ENCODE peak calls at places on chromosomes 5 and 9, in ten cellular contexts. One of them, this sample, is unnamed.
A peak's percentile ranks its signal among the peaks of the same experiment; 100 is the strongest.

GRCh38 chr5:124751031-124751430 is 4.6 kb upstream of the ZNF608 start:
- DNase-seq in frontal cortex: no peak
- DNase-seq in CD8-positive, alpha-beta memory T cell: no peak
- DNase-seq in SK-N-SH: no peak
- DNase-seq in HT-29: peak; percentile 10
- DNase-seq in EH: no peak
- DNase-seq in GM12892: no peak
- DNase-seq in activated CD4-positive, alpha-beta T cell treated with anti-CD3 and anti-CD28 coated beads, Interleukin-2, amount 50 U/mL, for 4 hours: no peak
- DNase-seq in aorta: no peak
- DNase-seq in foreskin keratinocyte: no peak
- DNase-seq in this sample: peak; percentile 35

GRCh38 chr5:132496631-132497487 is 6.3 kb upstream of the IRF1 start:
- DNase-seq in frontal cortex: peak; percentile 77
- DNase-seq in CD8-positive, alpha-beta memory T cell: peak; percentile 57
- DNase-seq in SK-N-SH: peak; percentile 96
- DNase-seq in HT-29: peak; percentile 83
- DNase-seq in EH: peak; percentile 91
- DNase-seq in GM12892: peak; percentile 76
- DNase-seq in activated CD4-positive, alpha-beta T cell treated with anti-CD3 and anti-CD28 coated beads, Interleukin-2, amount 50 U/mL, for 4 hours: no peak
- DNase-seq in aorta: peak; percentile 95
- DNase-seq in foreskin keratinocyte: no peak
- DNase-seq in this sample: peak; percentile 96

GRCh38 chr5:79396265-79396664 is 117.7 kb downstream of the HOMER1 start:
- DNase-seq in frontal cortex: no peak
- DNase-seq in CD8-positive, alpha-beta memory T cell: no peak
- DNase-seq in SK-N-SH: no peak
- DNase-seq in HT-29: no peak
- DNase-seq in EH: peak; percentile 32
- DNase-seq in GM12892: no peak
- DNase-seq in activated CD4-positive, alpha-beta T cell treated with anti-CD3 and anti-CD28 coated beads, Interleukin-2, amount 50 U/mL, for 4 hours: no peak
- DNase-seq in aorta: no peak
- DNase-seq in foreskin keratinocyte: no peak
- DNase-seq in this sample: no peak

GRCh38 chr9:112112941-112113399 is 62.1 kb downstream of the SUSD1 start:
- DNase-seq in frontal cortex: no peak
- DNase-seq in CD8-positive, alpha-beta memory T cell: no peak
- DNase-seq in SK-N-SH: peak; percentile 24
- DNase-seq in HT-29: peak; percentile 83
- DNase-seq in EH: no peak
- DNase-seq in GM12892: no peak
- DNase-seq in activated CD4-positive, alpha-beta T cell treated with anti-CD3 and anti-CD28 coated beads, Interleukin-2, amount 50 U/mL, for 4 hours: peak; percentile 7
- DNase-seq in aorta: no peak
- DNase-seq in foreskin keratinocyte: peak; percentile 92
- DNase-seq in this sample: peak; percentile 46

GRCh38 chr5:114223866-114224265 is 138.0 kb upstream of the KCNN2 start:
- DNase-seq in frontal cortex: no peak
- DNase-seq in CD8-positive, alpha-beta memory T cell: no peak
- DNase-seq in SK-N-SH: peak; percentile 9
- DNase-seq in HT-29: peak; percentile 76
- DNase-seq in EH: peak; percentile 18
- DNase-seq in GM12892: no peak
- DNase-seq in activated CD4-positive, alpha-beta T cell treated with anti-CD3 and anti-CD28 coated beads, Interleukin-2, amount 50 U/mL, for 4 hours: no peak
- DNase-seq in aorta: no peak
- DNase-seq in foreskin keratinocyte: peak; percentile 28
- DNase-seq in this sample: peak; percentile 10

GRCh38 chr9:108093773-108094675 is 604.5 kb upstream of the KLF4 start:
- DNase-seq in frontal cortex: no peak
- DNase-seq in CD8-positive, alpha-beta memory T cell: no peak
- DNase-seq in SK-N-SH: no peak
- DNase-seq in HT-29: peak; percentile 95
- DNase-seq in EH: peak; percentile 28
- DNase-seq in GM12892: no peak
- DNase-seq in activated CD4-positive, alpha-beta T cell treated with anti-CD3 and anti-CD28 coated beads, Interleukin-2, amount 50 U/mL, for 4 hours: no peak
- DNase-seq in aorta: no peak
- DNase-seq in foreskin keratinocyte: peak; percentile 89
- DNase-seq in this sample: no peak

GRCh38 chr5:72608297-72608696 is 101.1 kb upstream of the ZNF366 start:
- DNase-seq in frontal cortex: no peak
- DNase-seq in CD8-positive, alpha-beta memory T cell: no peak
- DNase-seq in SK-N-SH: peak; percentile 61
- DNase-seq in HT-29: no peak
- DNase-seq in EH: peak; percentile 58
- DNase-seq in GM12892: no peak
- DNase-seq in activated CD4-positive, alpha-beta T cell treated with anti-CD3 and anti-CD28 coated beads, Interleukin-2, amount 50 U/mL, for 4 hours: no peak
- DNase-seq in aorta: no peak
- DNase-seq in foreskin keratinocyte: no peak
- DNase-seq in this sample: no peak

GRCh38 chr9:101387871-101388506 is 3.2 kb upstream of the BAAT start:
- DNase-seq in frontal cortex: no peak
- DNase-seq in CD8-positive, alpha-beta memory T cell: no peak
- DNase-seq in SK-N-SH: peak; percentile 17
- DNase-seq in HT-29: peak; percentile 74
- DNase-seq in EH: peak; percentile 51
- DNase-seq in GM12892: no peak
- DNase-seq in activated CD4-positive, alpha-beta T cell treated with anti-CD3 and anti-CD28 coated beads, Interleukin-2, amount 50 U/mL, for 4 hours: no peak
- DNase-seq in aorta: no peak
- DNase-seq in foreskin keratinocyte: peak; percentile 38
- DNase-seq in this sample: peak; percentile 15

GRCh38 chr9:135105211-135105745 is 17.8 kb downstream of the OLFM1 start:
- DNase-seq in frontal cortex: no peak
- DNase-seq in CD8-positive, alpha-beta memory T cell: no peak
- DNase-seq in SK-N-SH: no peak
- DNase-seq in HT-29: no peak
- DNase-seq in EH: no peak
- DNase-seq in GM12892: no peak
- DNase-seq in activated CD4-positive, alpha-beta T cell treated with anti-CD3 and anti-CD28 coated beads, Interleukin-2, amount 50 U/mL, for 4 hours: no peak
- DNase-seq in aorta: no peak
- DNase-seq in foreskin keratinocyte: no peak
- DNase-seq in this sample: no peak

GRCh38 chr5:40569549-40570270 is 110.0 kb upstream of the PTGER4 start:
- DNase-seq in frontal cortex: no peak
- DNase-seq in CD8-positive, alpha-beta memory T cell: no peak
- DNase-seq in SK-N-SH: no peak
- DNase-seq in HT-29: no peak
- DNase-seq in EH: peak; percentile 35
- DNase-seq in GM12892: no peak
- DNase-seq in activated CD4-positive, alpha-beta T cell treated with anti-CD3 and anti-CD28 coated beads, Interleukin-2, amount 50 U/mL, for 4 hours: no peak
- DNase-seq in aorta: no peak
- DNase-seq in foreskin keratinocyte: no peak
- DNase-seq in this sample: no peak

GRCh38 chr9:12961276-12961809 is 186.5 kb downstream of the LURAP1L start:
- DNase-seq in frontal cortex: no peak
- DNase-seq in CD8-positive, alpha-beta memory T cell: no peak
- DNase-seq in SK-N-SH: no peak
- DNase-seq in HT-29: no peak
- DNase-seq in EH: peak; percentile 23
- DNase-seq in GM12892: no peak
- DNase-seq in activated CD4-positive, alpha-beta T cell treated with anti-CD3 and anti-CD28 coated beads, Interleukin-2, amount 50 U/mL, for 4 hours: no peak
- DNase-seq in aorta: no peak
- DNase-seq in foreskin keratinocyte: no peak
- DNase-seq in this sample: no peak

GRCh38 chr9:14139287-14139686 is 174.7 kb downstream of the NFIB start:
- DNase-seq in frontal cortex: no peak
- DNase-seq in CD8-positive, alpha-beta memory T cell: no peak
- DNase-seq in SK-N-SH: no peak
- DNase-seq in HT-29: no peak
- DNase-seq in EH: no peak
- DNase-seq in GM12892: no peak
- DNase-seq in activated CD4-positive, alpha-beta T cell treated with anti-CD3 and anti-CD28 coated beads, Interleukin-2, amount 50 U/mL, for 4 hours: no peak
- DNase-seq in aorta: no peak
- DNase-seq in foreskin keratinocyte: no peak
- DNase-seq in this sample: no peak

GRCh38 chr9:69151506-69151905 is 22.6 kb upstream of the TJP2 start:
- DNase-seq in frontal cortex: no peak
- DNase-seq in CD8-positive, alpha-beta memory T cell: no peak
- DNase-seq in SK-N-SH: no peak
- DNase-seq in HT-29: no peak
- DNase-seq in EH: no peak
- DNase-seq in GM12892: no peak
- DNase-seq in activated CD4-positive, alpha-beta T cell treated with anti-CD3 and anti-CD28 coated beads, Interleukin-2, amount 50 U/mL, for 4 hours: no peak
- DNase-seq in aorta: no peak
- DNase-seq in foreskin keratinocyte: no peak
- DNase-seq in this sample: no peak

GRCh38 chr5:178111925-178112324 is 1.4 kb upstream of the N4BP3 start:
- DNase-seq in frontal cortex: no peak
- DNase-seq in CD8-positive, alpha-beta memory T cell: no peak
- DNase-seq in SK-N-SH: peak; percentile 64
- DNase-seq in HT-29: no peak
- DNase-seq in EH: peak; percentile 23
- DNase-seq in GM12892: no peak
- DNase-seq in activated CD4-positive, alpha-beta T cell treated with anti-CD3 and anti-CD28 coated beads, Interleukin-2, amount 50 U/mL, for 4 hours: no peak
- DNase-seq in aorta: no peak
- DNase-seq in foreskin keratinocyte: no peak
- DNase-seq in this sample: no peak

GRCh38 chr5:159746707-159747106 is 169.6 kb upstream of the ADRA1B start:
- DNase-seq in frontal cortex: no peak
- DNase-seq in CD8-positive, alpha-beta memory T cell: no peak
- DNase-seq in SK-N-SH: no peak
- DNase-seq in HT-29: no peak
- DNase-seq in EH: no peak
- DNase-seq in GM12892: no peak
- DNase-seq in activated CD4-positive, alpha-beta T cell treated with anti-CD3 and anti-CD28 coated beads, Interleukin-2, amount 50 U/mL, for 4 hours: no peak
- DNase-seq in aorta: no peak
- DNase-seq in foreskin keratinocyte: no peak
- DNase-seq in this sample: no peak

GRCh38 chr9:2018764-2019548 is 3.8 kb downstream of the SMARCA2 start:
- DNase-seq in frontal cortex: no peak
- DNase-seq in CD8-positive, alpha-beta memory T cell: no peak
- DNase-seq in SK-N-SH: no peak
- DNase-seq in HT-29: peak; percentile 7
- DNase-seq in EH: no peak
- DNase-seq in GM12892: no peak
- DNase-seq in activated CD4-positive, alpha-beta T cell treated with anti-CD3 and anti-CD28 coated beads, Interleukin-2, amount 50 U/mL, for 4 hours: no peak
- DNase-seq in aorta: no peak
- DNase-seq in foreskin keratinocyte: no peak
- DNase-seq in this sample: peak; percentile 43